ENCODE peak calls at places on chromosomes 1 and 21, in six cellular contexts. One of them, this sample, is unnamed.
A peak's percentile ranks its signal among the peaks of the same experiment; 100 is the strongest.

GRCh38 chr1:218823291-218823900 is 350.3 kb upstream of the LYPLAL1 start:
- DNase-seq in right lobe of liver: no peak
- DNase-seq in activated T-cell treated with anti-CD3 and anti-CD28 coated beads, Interleukin-2, amount 50 U/mL, for 72 hours: no peak
- DNase-seq in erythroblast: no peak
- DNase-seq in left ventricle myocardium inferior: no peak
- DNase-seq in lung: no peak
- DNase-seq in this sample: no peak

GRCh38 chr21:35508389-35508888 is 459.3 kb upstream of the RUNX1 start:
- DNase-seq in lung: peak; percentile 74
- DNase-seq in left ventricle myocardium inferior: peak; percentile 60
- DNase-seq in erythroblast: peak; percentile 76
- DNase-seq in right lobe of liver: peak; percentile 43
- DNase-seq in activated T-cell treated with anti-CD3 and anti-CD28 coated beads, Interleukin-2, amount 50 U/mL, for 72 hours: peak; percentile 27
- DNase-seq in this sample: peak; percentile 79

GRCh38 chr1:27668808-27669723 is 2.9 kb downstream of the IFI6 start:
- DNase-seq in lung: peak; percentile 85
- DNase-seq in right lobe of liver: peak; percentile 79
- DNase-seq in activated T-cell treated with anti-CD3 and anti-CD28 coated beads, Interleukin-2, amount 50 U/mL, for 72 hours: peak; percentile 88
- DNase-seq in erythroblast: no peak
- DNase-seq in left ventricle myocardium inferior: peak; percentile 80
- DNase-seq in this sample: peak; percentile 85

GRCh38 chr1:16420719-16421118 is 16.5 kb downstream of the SPATA21 start:
- DNase-seq in activated T-cell treated with anti-CD3 and anti-CD28 coated beads, Interleukin-2, amount 50 U/mL, for 72 hours: peak; percentile 78
- DNase-seq in left ventricle myocardium inferior: no peak
- DNase-seq in erythroblast: no peak
- DNase-seq in right lobe of liver: no peak
- DNase-seq in lung: no peak
- DNase-seq in this sample: no peak

GRCh38 chr1:89754518-89754917 is 66.3 kb upstream of the LRRC8D start:
- DNase-seq in right lobe of liver: no peak
- DNase-seq in left ventricle myocardium inferior: no peak
- DNase-seq in activated T-cell treated with anti-CD3 and anti-CD28 coated beads, Interleukin-2, amount 50 U/mL, for 72 hours: no peak
- DNase-seq in erythroblast: no peak
- DNase-seq in lung: no peak
- DNase-seq in this sample: no peak

GRCh38 chr21:45592208-45592619 is 50.0 kb upstream of the SLC19A1 start:
- DNase-seq in left ventricle myocardium inferior: no peak
- DNase-seq in activated T-cell treated with anti-CD3 and anti-CD28 coated beads, Interleukin-2, amount 50 U/mL, for 72 hours: peak; percentile 83
- DNase-seq in right lobe of liver: no peak
- DNase-seq in erythroblast: peak; percentile 28
- DNase-seq in lung: no peak
- DNase-seq in this sample: peak; percentile 54

GRCh38 chr1:43545321-43545685 is 14.6 kb downstream of the PTPRF start:
- DNase-seq in left ventricle myocardium inferior: no peak
- DNase-seq in activated T-cell treated with anti-CD3 and anti-CD28 coated beads, Interleukin-2, amount 50 U/mL, for 72 hours: no peak
- DNase-seq in lung: no peak
- DNase-seq in erythroblast: no peak
- DNase-seq in right lobe of liver: peak; percentile 36
- DNase-seq in this sample: no peak

GRCh38 chr21:26769613-26770188 is 75.5 kb downstream of the ADAMTS1 start:
- DNase-seq in right lobe of liver: no peak
- DNase-seq in erythroblast: no peak
- DNase-seq in lung: no peak
- DNase-seq in left ventricle myocardium inferior: no peak
- DNase-seq in activated T-cell treated with anti-CD3 and anti-CD28 coated beads, Interleukin-2, amount 50 U/mL, for 72 hours: no peak
- DNase-seq in this sample: no peak

GRCh38 chr1:28156821-28157220 is 19.7 kb downstream of the PTAFR start:
- DNase-seq in left ventricle myocardium inferior: peak; percentile 35
- DNase-seq in lung: peak; percentile 67
- DNase-seq in right lobe of liver: no peak
- DNase-seq in erythroblast: no peak
- DNase-seq in activated T-cell treated with anti-CD3 and anti-CD28 coated beads, Interleukin-2, amount 50 U/mL, for 72 hours: no peak
- DNase-seq in this sample: no peak

GRCh38 chr1:199174336-199174735 is 535.5 kb downstream of the PTPRC start:
- DNase-seq in left ventricle myocardium inferior: no peak
- DNase-seq in lung: no peak
- DNase-seq in right lobe of liver: no peak
- DNase-seq in erythroblast: no peak
- DNase-seq in activated T-cell treated with anti-CD3 and anti-CD28 coated beads, Interleukin-2, amount 50 U/mL, for 72 hours: no peak
- DNase-seq in this sample: no peak

GRCh38 chr1:20446796-20447195 is 39.2 kb downstream of the CAMK2N1 start:
- DNase-seq in right lobe of liver: no peak
- DNase-seq in left ventricle myocardium inferior: no peak
- DNase-seq in lung: no peak
- DNase-seq in erythroblast: no peak
- DNase-seq in activated T-cell treated with anti-CD3 and anti-CD28 coated beads, Interleukin-2, amount 50 U/mL, for 72 hours: no peak
- DNase-seq in this sample: no peak

GRCh38 chr1:93969371-93969770 is 60.1 kb upstream of the GCLM start:
- DNase-seq in right lobe of liver: no peak
- DNase-seq in activated T-cell treated with anti-CD3 and anti-CD28 coated beads, Interleukin-2, amount 50 U/mL, for 72 hours: no peak
- DNase-seq in erythroblast: no peak
- DNase-seq in left ventricle myocardium inferior: no peak
- DNase-seq in lung: no peak
- DNase-seq in this sample: no peak

GRCh38 chr1:53412285-53413174 is 46.7 kb upstream of the DMRTB1 start:
- DNase-seq in erythroblast: no peak
- DNase-seq in lung: no peak
- DNase-seq in activated T-cell treated with anti-CD3 and anti-CD28 coated beads, Interleukin-2, amount 50 U/mL, for 72 hours: no peak
- DNase-seq in right lobe of liver: no peak
- DNase-seq in left ventricle myocardium inferior: no peak
- DNase-seq in this sample: peak; percentile 50

GRCh38 chr1:216599851-216600250 is 123.4 kb downstream of the ESRRG start:
- DNase-seq in right lobe of liver: no peak
- DNase-seq in left ventricle myocardium inferior: no peak
- DNase-seq in activated T-cell treated with anti-CD3 and anti-CD28 coated beads, Interleukin-2, amount 50 U/mL, for 72 hours: no peak
- DNase-seq in lung: no peak
- DNase-seq in erythroblast: no peak
- DNase-seq in this sample: no peak

GRCh38 chr1:199687321-199687720 is 340.2 kb upstream of the NR5A2 start:
- DNase-seq in activated T-cell treated with anti-CD3 and anti-CD28 coated beads, Interleukin-2, amount 50 U/mL, for 72 hours: no peak
- DNase-seq in right lobe of liver: no peak
- DNase-seq in erythroblast: no peak
- DNase-seq in left ventricle myocardium inferior: no peak
- DNase-seq in lung: no peak
- DNase-seq in this sample: no peak

GRCh38 chr1:20102875-20103274 is 16.5 kb downstream of the PLA2G2D start:
- DNase-seq in lung: no peak
- DNase-seq in left ventricle myocardium inferior: no peak
- DNase-seq in activated T-cell treated with anti-CD3 and anti-CD28 coated beads, Interleukin-2, amount 50 U/mL, for 72 hours: no peak
- DNase-seq in erythroblast: no peak
- DNase-seq in right lobe of liver: no peak
- DNase-seq in this sample: no peak

GRCh38 chr1:220786057-220786336 is 716 bp upstream of the MTARC1 start:
- DNase-seq in lung: no peak
- DNase-seq in activated T-cell treated with anti-CD3 and anti-CD28 coated beads, Interleukin-2, amount 50 U/mL, for 72 hours: no peak
- DNase-seq in erythroblast: no peak
- DNase-seq in right lobe of liver: no peak
- DNase-seq in left ventricle myocardium inferior: peak; percentile 34
- DNase-seq in this sample: no peak

GRCh38 chr1:10529096-10529495 is 54.3 kb downstream of the PEX14 start:
- DNase-seq in erythroblast: no peak
- DNase-seq in lung: no peak
- DNase-seq in activated T-cell treated with anti-CD3 and anti-CD28 coated beads, Interleukin-2, amount 50 U/mL, for 72 hours: no peak
- DNase-seq in right lobe of liver: no peak
- DNase-seq in left ventricle myocardium inferior: no peak
- DNase-seq in this sample: no peak

GRCh38 chr1:98557808-98558390 is 103.6 kb upstream of the SNX7 start:
- DNase-seq in erythroblast: no peak
- DNase-seq in right lobe of liver: no peak
- DNase-seq in left ventricle myocardium inferior: no peak
- DNase-seq in activated T-cell treated with anti-CD3 and anti-CD28 coated beads, Interleukin-2, amount 50 U/mL, for 72 hours: no peak
- DNase-seq in lung: no peak
- DNase-seq in this sample: no peak

GRCh38 chr1:188782220-188782841 is 1695.3 kb downstream of the BRINP3 start:
- DNase-seq in right lobe of liver: no peak
- DNase-seq in lung: no peak
- DNase-seq in activated T-cell treated with anti-CD3 and anti-CD28 coated beads, Interleukin-2, amount 50 U/mL, for 72 hours: no peak
- DNase-seq in left ventricle myocardium inferior: no peak
- DNase-seq in erythroblast: peak; percentile 10
- DNase-seq in this sample: no peak

GRCh38 chr1:112906155-112906698 is 49.8 kb downstream of the SLC16A1 start:
- DNase-seq in activated T-cell treated with anti-CD3 and anti-CD28 coated beads, Interleukin-2, amount 50 U/mL, for 72 hours: no peak
- DNase-seq in right lobe of liver: no peak
- DNase-seq in lung: no peak
- DNase-seq in left ventricle myocardium inferior: no peak
- DNase-seq in erythroblast: peak; percentile 13
- DNase-seq in this sample: no peak

GRCh38 chr21:44306926-44307687 is 7.3 kb downstream of the PFKL start:
- DNase-seq in lung: no peak
- DNase-seq in erythroblast: no peak
- DNase-seq in activated T-cell treated with anti-CD3 and anti-CD28 coated beads, Interleukin-2, amount 50 U/mL, for 72 hours: no peak
- DNase-seq in right lobe of liver: no peak
- DNase-seq in left ventricle myocardium inferior: no peak
- DNase-seq in this sample: no peak

GRCh38 chr1:189305279-189305678 is 1172.4 kb downstream of the BRINP3 start:
- DNase-seq in erythroblast: no peak
- DNase-seq in lung: no peak
- DNase-seq in left ventricle myocardium inferior: no peak
- DNase-seq in activated T-cell treated with anti-CD3 and anti-CD28 coated beads, Interleukin-2, amount 50 U/mL, for 72 hours: no peak
- DNase-seq in right lobe of liver: no peak
- DNase-seq in this sample: no peak

GRCh38 chr1:218665216-218665615 is 320.1 kb downstream of the TGFB2 start:
- DNase-seq in lung: peak; percentile 34
- DNase-seq in left ventricle myocardium inferior: peak; percentile 44
- DNase-seq in right lobe of liver: no peak
- DNase-seq in activated T-cell treated with anti-CD3 and anti-CD28 coated beads, Interleukin-2, amount 50 U/mL, for 72 hours: no peak
- DNase-seq in erythroblast: no peak
- DNase-seq in this sample: peak; percentile 75

GRCh38 chr1:145963218-145964019 is 956 bp downstream of the ANKRD34A start:
- DNase-seq in right lobe of liver: no peak
- DNase-seq in erythroblast: no peak
- DNase-seq in activated T-cell treated with anti-CD3 and anti-CD28 coated beads, Interleukin-2, amount 50 U/mL, for 72 hours: no peak
- DNase-seq in left ventricle myocardium inferior: no peak
- DNase-seq in lung: no peak
- DNase-seq in this sample: no peak

GRCh38 chr1:13505020-13505419 is 8.8 kb downstream of the LRRC38 start:
- DNase-seq in erythroblast: no peak
- DNase-seq in activated T-cell treated with anti-CD3 and anti-CD28 coated beads, Interleukin-2, amount 50 U/mL, for 72 hours: no peak
- DNase-seq in lung: no peak
- DNase-seq in right lobe of liver: no peak
- DNase-seq in left ventricle myocardium inferior: no peak
- DNase-seq in this sample: no peak

GRCh38 chr1:245290836-245291235 is 136.1 kb downstream of the KIF26B start:
- DNase-seq in left ventricle myocardium inferior: no peak
- DNase-seq in right lobe of liver: no peak
- DNase-seq in activated T-cell treated with anti-CD3 and anti-CD28 coated beads, Interleukin-2, amount 50 U/mL, for 72 hours: no peak
- DNase-seq in erythroblast: no peak
- DNase-seq in lung: no peak
- DNase-seq in this sample: no peak

GRCh38 chr1:55089683-55090082 is 50.3 kb downstream of the PCSK9 start:
- DNase-seq in erythroblast: no peak
- DNase-seq in left ventricle myocardium inferior: no peak
- DNase-seq in activated T-cell treated with anti-CD3 and anti-CD28 coated beads, Interleukin-2, amount 50 U/mL, for 72 hours: no peak
- DNase-seq in right lobe of liver: no peak
- DNase-seq in lung: no peak
- DNase-seq in this sample: no peak

GRCh38 chr1:2248127-2248826 is 20.2 kb downstream of the SKI start:
- DNase-seq in left ventricle myocardium inferior: no peak
- DNase-seq in lung: no peak
- DNase-seq in right lobe of liver: peak; percentile 86
- DNase-seq in activated T-cell treated with anti-CD3 and anti-CD28 coated beads, Interleukin-2, amount 50 U/mL, for 72 hours: no peak
- DNase-seq in erythroblast: no peak
- DNase-seq in this sample: no peak

This sample was measured in sigmoid colon.